ENCODE peak calls at places on chromosomes 13 and 19, in four cellular contexts. H is HepG2, P is SK-N-SH, J is GM12878. C is an unnamed sample.

GRCh38 chr13:27980280-27980998 is 8.1 kb downstream of the URAD start:
- DNase-seq in P (no peak), H (no peak), J (no peak), C (no peak)

GRCh38 chr19:31408460-31409124 is 59.4 kb upstream of the TSHZ3 start:
- DNase-seq in H (no peak), J (no peak), P (no peak), C (peak; percentile 19)

GRCh38 chr13:102399791-102400618 is 1.8 kb downstream of the FGF14 start:
- DNase-seq in H (no peak), J (no peak), P (peak; percentile 78), C (peak; percentile 28)

GRCh38 chr13:39133781-39134180 is 95.5 kb downstream of the NHLRC3 start:
- DNase-seq in H (no peak), P (no peak), J (no peak), C (no peak)

GRCh38 chr13:112203614-112204013 is 136.7 kb downstream of the SOX1 start:
- DNase-seq in H (no peak), J (no peak), P (no peak), C (no peak)

GRCh38 chr13:106493569-106493968 is 41.9 kb downstream of the EFNB2 start:
- DNase-seq in H (no peak), J (peak; percentile 52), P (no peak), C (no peak)

GRCh38 chr13:79581870-79582315 is 100.9 kb downstream of the NDFIP2 start:
- DNase-seq in J (no peak), P (no peak), H (no peak), C (no peak)

GRCh38 chr13:111210488-111210887 is 95.4 kb downstream of the ARHGEF7 start:
- DNase-seq in J (no peak), H (no peak), P (no peak), C (no peak)

GRCh38 chr13:90068658-90069057 is 1278.8 kb upstream of the MIR17HG start:
- DNase-seq in P (no peak), J (no peak), H (no peak), C (no peak)

GRCh38 chr13:33441015-33441414 is 155.5 kb upstream of the STARD13 start:
- DNase-seq in H (peak; percentile 35), J (no peak), P (peak; percentile 10), C (peak; percentile 37)

GRCh38 chr13:33060815-33061214 is 44.6 kb downstream of the KL start:
- DNase-seq in H (no peak), P (no peak), J (no peak), C (no peak)

GRCh38 chr13:84609716-84610115 is 727.4 kb upstream of the SLITRK1 start:
- DNase-seq in H (no peak), J (no peak), P (no peak), C (peak; percentile 1)

GRCh38 chr19:18915639-18916038 is 3.5 kb downstream of the COPE start:
- DNase-seq in H (peak; percentile 54), J (no peak), P (peak; percentile 80), C (no peak)

GRCh38 chr19:37999309-38000213 is 92.6 kb downstream of the SIPA1L3 start:
- DNase-seq in H (no peak), P (no peak), J (no peak), C (peak; percentile 94)

GRCh38 chr19:1997353-1998233 is 17.9 kb downstream of the BTBD2 start:
- DNase-seq in J (no peak), P (no peak), H (no peak), C (no peak)

GRCh38 chr13:39888865-39889810 is 233.7 kb downstream of the COG6 start:
- DNase-seq in P (no peak), J (no peak), H (no peak), C (no peak)

GRCh38 chr19:32130241-32130753 is 215.1 kb upstream of the ZNF507 start:
- DNase-seq in J (no peak), H (no peak), P (no peak), C (no peak)

GRCh38 chr19:543912-544608 is at the start of gene GZMM:
- DNase-seq in P (no peak), J (no peak), H (no peak), C (no peak)
- TF ChIP-seq RFX5 in P (no peak), J (no peak), H (no peak), C (no peak)

GRCh38 chr19:4580021-4580901 is 20.8 kb upstream of the SEMA6B start:
- DNase-seq in H (no peak), J (no peak), P (peak; percentile 61), C (no peak)
- TF ChIP-seq EP300 in H (no peak), J (no peak), P (no peak), C (no peak)

GRCh38 chr13:97574926-97575325 is 141.0 kb downstream of the RAP2A start:
- DNase-seq in J (no peak), H (peak; percentile 38), P (no peak), C (peak; percentile 32)
- TF ChIP-seq RFX5 in J (no peak), H (no peak), P (no peak), C (no peak)

GRCh38 chr13:108812165-108812564 is 182.8 kb downstream of the MYO16 start:
- DNase-seq in P (no peak), J (no peak), H (no peak), C (no peak)
- TF ChIP-seq EP300 in P (no peak), J (no peak), H (no peak), C (no peak)

DNA sequence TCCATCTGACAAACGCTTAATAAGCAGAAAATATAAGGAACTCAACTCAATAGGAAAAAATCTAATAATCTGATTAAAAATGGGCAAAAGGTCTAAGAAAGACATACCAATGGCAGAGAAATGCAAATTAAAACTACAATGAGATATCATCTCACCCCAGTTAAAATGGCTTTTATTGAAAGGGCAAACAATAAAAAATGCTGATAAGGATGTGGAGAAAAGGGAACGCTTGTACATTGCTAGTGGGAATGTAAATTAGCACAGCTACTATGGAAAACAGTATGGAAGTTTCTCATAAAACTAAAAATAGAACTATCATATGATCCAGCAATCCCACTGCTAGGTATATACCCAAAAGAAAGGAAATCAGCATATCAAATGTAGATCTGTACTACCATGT is 508.8 kb upstream of the GPC6 start:
- DNase-seq in J (no peak), P (no peak), H (no peak), C (no peak)
- TF ChIP-seq RFX5 in J (no peak), P (no peak), H (no peak), C (no peak)

C was measured in A549.